ENCODE peak calls at places on chromosome 15, in eight cellular contexts. Y is effector memory CD8-positive, alpha-beta T cell; T is retinal pigment epithelial cell; A is globus pallidus; Q is CD4-positive, alpha-beta T cell; P is kidney epithelial cell; S is fibroblast of mammary gland; L is fibroblast of pulmonary artery. U is an unnamed sample.
A peak's percentile ranks its signal among the peaks of the same experiment; 100 is the strongest.

GRCh38 chr15:70081612-70082011 is 16.1 kb downstream of the TLE3 start:
- DNase-seq in Y (no peak), T (no peak), A (no peak), Q (no peak), P (no peak), S (no peak), L (no peak), U (no peak)

GRCh38 chr15:66187271-66187670 is 66.3 kb downstream of the MEGF11 start:
- DNase-seq in Y (no peak), T (no peak), A (no peak), Q (no peak), P (no peak), S (no peak), L (peak; percentile 6), U (no peak)

GRCh38 chr15:99361541-99362185 is 110.4 kb downstream of the LRRC28 start:
- DNase-seq in Y (no peak), T (peak; percentile 6), A (no peak), Q (no peak), P (no peak), S (peak; percentile 53), L (peak; percentile 39), U (no peak)

GRCh38 chr15:43911235-43911661 is 84.4 kb downstream of the WDR76 start:
- DNase-seq in Y (no peak), T (peak; percentile 94), A (peak; percentile 79), Q (no peak), P (no peak), S (peak; percentile 99), L (peak; percentile 97), U (no peak)

GRCh38 chr15:29103825-29104565 is 165.6 kb downstream of the NSMCE3 start:
- DNase-seq in Y (peak; percentile 44), T (peak; percentile 49), A (peak; percentile 77), Q (peak; percentile 27), P (no peak), S (peak; percentile 70), L (peak; percentile 84), U (peak; percentile 59)

GRCh38 chr15:78915341-78916087 is 29.3 kb downstream of the CTSH start:
- DNase-seq in Y (no peak), T (no peak), A (peak; percentile 68), Q (no peak), P (no peak), S (peak; percentile 60), L (peak; percentile 33), U (peak; percentile 53)

GRCh38 chr15:65913631-65914199 is 44.4 kb downstream of the RAB11A start:
- DNase-seq in Y (no peak), T (no peak), A (no peak), Q (no peak), P (no peak), S (no peak), L (no peak), U (no peak)

GRCh38 chr15:52673312-52673711 is 5.9 kb downstream of the ATOSA start:
- DNase-seq in Y (no peak), T (no peak), A (no peak), Q (no peak), P (no peak), S (no peak), L (no peak), U (no peak)

GRCh38 chr15:75650908-75651809 is 3.4 kb downstream of the SNX33 start:
- DNase-seq in Y (no peak), T (no peak), A (no peak), Q (no peak), P (no peak), S (peak; percentile 55), L (peak; percentile 35), U (no peak)

GRCh38 chr15:92142242-92143232 is 251.1 kb upstream of the ST8SIA2 start:
- DNase-seq in Y (no peak), T (peak; percentile 59), A (no peak), Q (no peak), P (no peak), S (no peak), L (peak; percentile 14), U (no peak)